ENCODE peak calls at places on chromosomes 5 and 9, in six cellular contexts. W is spleen; D is uterus; J is naive thymus-derived CD4-positive, alpha-beta T cell; U is IMR-90; G is A549. F is an unnamed sample.

GRCh38 chr5:53170748-53171349 is 61.3 kb upstream of the MOCS2 start:
- DNase-seq in W (no peak), D (no peak), J (peak; percentile 3), U (peak; percentile 63), G (peak; percentile 54), F (peak; percentile 59)

GRCh38 chr5:115758356-115758755 is 58.1 kb downstream of the CDO1 start:
- DNase-seq in W (no peak), D (no peak), J (no peak), U (no peak), G (no peak), F (no peak)

GRCh38 chr5:154857091-154857533 is 1.3 kb upstream of the CNOT8 start:
- DNase-seq in W (no peak), D (no peak), J (no peak), U (no peak), G (no peak), F (peak; percentile 43)

GRCh38 chr9:122302541-122302940 is 37.9 kb downstream of the MRRF start:
- DNase-seq in W (no peak), D (no peak), J (no peak), U (peak; percentile 20), G (no peak), F (no peak)

GRCh38 chr5:135654646-135655045 is 75.9 kb upstream of the CXCL14 start:
- DNase-seq in W (no peak), D (no peak), J (no peak), U (no peak), G (no peak), F (no peak)

GRCh38 chr9:19999491-20000057 is 210.7 kb upstream of the SLC24A2 start:
- DNase-seq in W (no peak), D (no peak), J (no peak), U (peak; percentile 87), G (no peak), F (no peak)

GRCh38 chr5:15500326-15500958 is 462 bp downstream of the FBXL7 start:
- DNase-seq in W (peak; percentile 75), D (peak; percentile 60), J (no peak), U (peak; percentile 25), G (peak; percentile 32), F (no peak)

GRCh38 chr5:154966081-154966841 is 25.4 kb downstream of the MRPL22 start:
- DNase-seq in W (no peak), D (no peak), J (no peak), U (no peak), G (no peak), F (no peak)

GRCh38 chr5:7759951-7760580 is 90.9 kb downstream of the CFAP90 start:
- DNase-seq in W (no peak), D (no peak), J (no peak), U (no peak), G (no peak), F (no peak)

GRCh38 chr5:9454012-9454481 is 91.8 kb downstream of the SEMA5A start:
- DNase-seq in W (no peak), D (no peak), J (no peak), U (no peak), G (no peak), F (no peak)

GRCh38 chr5:36688722-36689121 is 82.3 kb downstream of the SLC1A3 start:
- DNase-seq in W (no peak), D (no peak), J (no peak), U (peak; percentile 4), G (peak; percentile 34), F (peak; percentile 14)

GRCh38 chr5:42624912-42625311 is 131.7 kb upstream of the CCDC152 start:
- DNase-seq in W (no peak), D (no peak), J (no peak), U (no peak), G (no peak), F (no peak)
- H3K4me1 ChIP-seq in W (peaks cover 19% of the 10 kb centered on the region), D (peaks cover 3% of the 10 kb centered on the region), J (no peaks in the 10 kb centered on the region), U (no peaks in the 10 kb centered on the region), G (no peaks in the 10 kb centered on the region), F (peaks cover 12% of the 10 kb centered on the region)

GRCh38 chr5:25754895-25755294 is 1110.1 kb upstream of the CDH10 start:
- DNase-seq in W (no peak), D (no peak), J (no peak), U (no peak), G (peak; percentile 35), F (no peak)
- H3K9me3 ChIP-seq in W (peaks cover 65% of the 10 kb centered on the region), D (no peaks in the 10 kb centered on the region), J (no peaks in the 10 kb centered on the region), U (no peaks in the 10 kb centered on the region), G (peaks cover 8% of the 10 kb centered on the region), F (no peaks in the 10 kb centered on the region)

DNA sequence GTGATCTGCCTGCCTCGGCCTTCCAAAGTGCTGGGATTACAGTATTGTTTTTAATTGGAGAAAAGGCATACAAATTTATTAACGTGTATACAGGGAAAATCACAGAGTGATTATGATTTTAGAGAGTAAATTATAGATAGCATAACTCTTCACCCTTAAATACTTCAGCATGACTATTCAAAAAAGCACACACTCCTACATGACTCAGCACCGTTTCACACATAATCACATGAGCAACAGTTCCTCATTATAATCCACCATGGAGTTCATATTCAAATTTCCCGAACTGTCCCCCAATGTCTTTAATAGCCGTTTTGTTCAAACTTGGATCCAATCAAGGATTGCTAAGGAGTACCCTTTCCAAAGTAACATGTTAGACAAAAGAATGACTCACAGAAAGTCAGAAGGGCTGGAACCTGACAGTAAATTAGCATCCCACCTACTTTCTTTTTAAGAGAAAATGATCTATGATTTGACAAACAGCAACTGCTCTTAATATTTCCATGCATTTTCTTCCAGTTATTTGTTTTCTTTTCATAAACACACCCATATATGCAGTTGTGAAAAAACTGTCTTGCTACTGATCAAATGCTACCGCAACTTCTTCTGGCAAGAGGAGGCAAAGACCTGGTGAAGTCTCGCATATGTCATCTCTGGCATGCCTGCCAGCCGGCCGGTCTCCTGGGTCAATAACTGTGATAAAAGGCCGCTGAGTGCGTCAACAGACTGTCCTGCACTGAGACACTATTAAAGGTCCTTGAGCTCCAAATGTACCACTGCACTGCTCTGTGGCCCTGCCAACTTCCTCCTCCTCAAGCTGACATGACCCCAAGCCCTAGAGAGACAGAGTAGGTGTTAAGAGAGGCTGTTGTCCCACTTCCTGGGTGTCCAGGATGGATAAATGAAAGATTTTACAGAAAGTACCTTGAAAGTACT is 31.9 kb downstream of the RAPGEF1 start:
- DNase-seq in W (no peak), D (no peak), J (no peak), U (peak; percentile 81), G (peak; percentile 61), F (no peak)
- H3K4me1 ChIP-seq in W (peaks cover 53% of the 10 kb centered on the region), D (no peaks in the 10 kb centered on the region), J (peaks cover 19% of the 10 kb centered on the region), U (peaks cover 11% of the 10 kb centered on the region), G (peaks cover 76% of the 10 kb centered on the region), F (no peaks in the 10 kb centered on the region)

GRCh38 chr5:141419074-141419880 is 1.6 kb upstream of the PCDHGA11 start:
- DNase-seq in W (no peak), D (no peak), J (no peak), U (no peak), G (no peak), F (no peak)
- H3K9me3 ChIP-seq in W (peaks cover 98% of the 10 kb centered on the region), D (no peaks in the 10 kb centered on the region), J (peaks cover 18% of the 10 kb centered on the region), U (peaks cover 53% of the 10 kb centered on the region), G (peaks cover 61% of the 10 kb centered on the region), F (no peaks in the 10 kb centered on the region)

GRCh38 chr9:136376457-136376856 is 3.0 kb upstream of the CARD9 start:
- DNase-seq in W (no peak), D (no peak), J (no peak), U (no peak), G (no peak), F (no peak)
- H3K4me1 ChIP-seq in W (peaks cover 9% of the 10 kb centered on the region), D (no peaks in the 10 kb centered on the region), J (no peaks in the 10 kb centered on the region), U (peaks cover 15% of the 10 kb centered on the region), G (peaks cover 12% of the 10 kb centered on the region), F (no peaks in the 10 kb centered on the region)

GRCh38 chr5:141356950-141357349 is 2.1 kb downstream of the PCDHGA4 start:
- DNase-seq in W (no peak), D (no peak), J (no peak), U (no peak), G (no peak), F (no peak)

GRCh38 chr5:141355641-141356040 is 820 bp downstream of the PCDHGA4 start:
- DNase-seq in W (no peak), D (no peak), J (no peak), U (no peak), G (no peak), F (no peak)

GRCh38 chr5:141356133-141356532 is 1.3 kb downstream of the PCDHGA4 start:
- DNase-seq in W (no peak), D (no peak), J (no peak), U (no peak), G (no peak), F (no peak)

GRCh38 chr5:141351591-141351990 is 1.7 kb downstream of the PCDHGB1 start:
- DNase-seq in W (no peak), D (no peak), J (no peak), U (no peak), G (no peak), F (no peak)

GRCh38 chr5:141354900-141355469 is at the start of gene PCDHGA4:
- DNase-seq in W (no peak), D (no peak), J (no peak), U (peak; percentile 28), G (no peak), F (no peak)
- H3K9me3 ChIP-seq in W (peaks cover 99% of the 10 kb centered on the region), D (no peaks in the 10 kb centered on the region), J (no peaks in the 10 kb centered on the region), U (peaks cover 55% of the 10 kb centered on the region), G (peaks cover 52% of the 10 kb centered on the region), F (no peaks in the 10 kb centered on the region)

GRCh38 chr9:127556871-127557270 is 55.2 kb upstream of the STXBP1 start:
- DNase-seq in W (no peak), D (no peak), J (no peak), U (no peak), G (no peak), F (no peak)

GRCh38 chr9:127555830-127556820 is 56.0 kb upstream of the STXBP1 start:
- DNase-seq in W (no peak), D (peak; percentile 67), J (no peak), U (peak; percentile 96), G (peak; percentile 90), F (no peak)

GRCh38 chr9:127557466-127557869 is 54.6 kb upstream of the STXBP1 start:
- DNase-seq in W (no peak), D (peak; percentile 21), J (no peak), U (no peak), G (no peak), F (no peak)

GRCh38 chr9:127553793-127554192 is 58.3 kb upstream of the STXBP1 start:
- DNase-seq in W (no peak), D (no peak), J (no peak), U (no peak), G (no peak), F (no peak)

DNA sequence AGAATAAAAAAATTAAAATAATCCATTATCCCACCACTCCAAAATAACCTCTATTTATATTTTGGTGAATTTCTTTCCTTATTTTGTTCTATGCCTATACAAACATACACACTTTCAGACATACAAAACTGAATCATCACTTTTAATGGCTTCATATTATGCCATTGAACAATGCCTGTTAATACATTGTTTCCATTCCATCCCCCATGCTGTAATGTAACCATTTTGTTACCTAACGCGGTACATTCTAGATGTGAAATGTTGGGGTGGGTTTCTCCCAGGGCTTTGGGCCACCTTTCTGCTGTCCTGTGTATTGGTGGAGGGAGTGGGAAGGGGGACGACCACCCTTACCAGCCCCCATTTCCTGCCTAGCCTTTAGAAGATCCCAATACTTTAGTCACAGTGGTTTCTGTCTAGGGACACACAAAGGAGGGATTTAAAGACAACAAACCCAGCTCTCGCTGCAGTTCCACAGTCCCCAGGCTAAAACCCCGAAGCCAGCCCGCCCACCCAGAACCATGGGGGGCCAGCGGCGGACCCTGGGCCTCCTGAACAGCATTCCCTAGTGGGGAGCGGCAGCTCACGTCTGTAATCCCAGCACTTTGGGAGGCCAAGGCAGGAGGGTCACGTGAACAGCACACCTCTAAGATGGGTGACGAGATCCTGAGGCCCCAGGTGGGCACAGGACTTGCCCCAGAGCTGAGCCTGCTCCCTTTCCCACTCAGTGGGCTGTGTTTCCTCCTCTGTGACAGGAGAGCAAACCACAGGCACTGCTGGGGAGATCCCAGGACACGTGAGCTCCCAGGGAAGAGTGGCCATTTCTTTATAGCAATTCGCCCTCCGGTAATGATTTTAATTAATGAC is 56.9 kb upstream of the STXBP1 start:
- DNase-seq in W (no peak), D (no peak), J (no peak), U (no peak), G (no peak), F (no peak)
- H3K4me1 ChIP-seq in W (peaks cover 52% of the 10 kb centered on the region), D (peaks cover 16% of the 10 kb centered on the region), J (peaks cover 40% of the 10 kb centered on the region), U (peaks cover 65% of the 10 kb centered on the region), G (peaks cover 87% of the 10 kb centered on the region), F (peaks cover 7% of the 10 kb centered on the region)